ENCODE peak calls at places on chromosomes 12 and 14, in nine cellular contexts. P is mammary epithelial cell, M is body of pancreas, Y is tibial artery, X is H1, O is pancreas, Q is heart right ventricle, G is right lobe of liver, F is breast epithelium. N is an unnamed sample. For H3K9me3, the result is how much of the 10 kb centered on the place peaks cover.

GRCh38 chr12:96503971-96504370 is 14.6 kb downstream of the CFAP54 start:
- DNase-seq in Y (no peak), X (no peak), P (no peak), F (no peak), Q (no peak), M (no peak), O (no peak), G (no peak), N (peak)

GRCh38 chr12:87678453-87678852 is 350.7 kb downstream of the C12orf50 start:
- DNase-seq in P (peak), M (no peak), G (no peak), Y (no peak), Q (no peak), O (no peak), F (no peak), X (no peak), N (peak)

GRCh38 chr12:69906411-69907216 is 81.6 kb downstream of the MYRFL start:
- DNase-seq in P (no peak), M (no peak), O (no peak), Q (no peak), X (no peak), F (peak), Y (no peak), G (no peak), N (no peak)

GRCh38 chr14:68682166-68683103 is 110.4 kb downstream of the ZFP36L1 start:
- DNase-seq in Y (peak), G (no peak), O (no peak), X (no peak), M (no peak), Q (peak), F (no peak), P (peak), N (no peak)

GRCh38 chr12:75665216-75665615 is 153.8 kb upstream of the KRR1 start:
- DNase-seq in G (no peak), F (no peak), P (no peak), Y (no peak), X (no peak), M (no peak), O (no peak), Q (no peak), N (no peak)

GRCh38 chr12:74728006-74728405 is 190.4 kb downstream of the ATXN7L3B start:
- DNase-seq in Q (no peak), X (no peak), P (no peak), G (no peak), F (no peak), M (no peak), Y (no peak), O (no peak), N (no peak)

GRCh38 chr12:30877110-30877875 is 49.3 kb upstream of the TSPAN11 start:
- DNase-seq in P (no peak), G (no peak), Q (no peak), Y (no peak), F (no peak), X (no peak), M (no peak), O (no peak), N (no peak)

GRCh38 chr12:110047297-110047940 is 903 bp downstream of the C12orf76 start:
- DNase-seq in P (no peak), M (no peak), G (no peak), Y (no peak), O (no peak), X (no peak), F (no peak), Q (no peak), N (no peak)

DNA sequence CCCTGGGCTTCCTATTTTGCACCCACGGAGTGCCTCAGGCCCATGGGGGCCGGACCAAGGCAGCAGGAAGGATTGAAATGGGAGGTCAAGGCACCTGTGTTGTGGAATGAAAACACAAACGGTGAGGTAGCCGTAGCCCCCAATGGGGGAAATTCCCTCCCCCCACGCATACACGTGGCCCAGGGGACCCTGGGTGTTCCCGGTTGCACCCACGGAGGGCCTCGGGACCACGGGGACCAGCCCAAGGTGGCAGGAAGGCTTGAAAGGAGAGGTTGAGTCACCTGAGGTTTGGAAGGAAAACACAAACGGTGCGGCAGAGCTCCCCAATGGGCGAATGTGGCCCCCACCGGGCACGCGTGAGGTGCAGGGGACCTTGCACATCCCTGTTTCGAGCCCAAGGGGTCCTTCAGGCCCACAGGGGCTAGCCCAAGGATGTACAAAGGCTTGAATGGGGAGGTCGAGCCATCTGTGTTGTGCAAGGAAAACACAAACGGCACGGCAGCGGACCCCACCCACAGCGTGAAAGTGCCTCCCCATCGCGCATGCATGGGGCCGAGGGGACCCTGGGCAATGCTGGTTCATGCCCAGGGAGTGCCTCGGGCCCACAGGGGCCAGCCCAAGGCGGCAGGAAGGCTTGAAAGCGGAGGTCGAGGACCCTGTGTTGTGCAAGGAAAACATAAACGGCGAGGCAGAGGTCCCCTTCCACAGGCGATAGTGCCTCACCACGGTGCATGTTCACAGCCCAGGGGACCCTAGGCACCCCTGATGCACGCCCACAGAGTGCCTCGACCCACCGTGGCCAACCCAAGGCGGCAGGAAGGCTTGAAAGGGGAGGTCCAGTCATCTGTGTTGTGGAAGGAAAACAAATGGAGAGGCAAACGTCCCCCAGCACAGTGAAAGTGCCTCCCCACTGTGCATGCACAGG is 376.7 kb downstream of the ALG10 start:
- DNase-seq in M (peak), Q (peak), Y (peak), P (no peak), O (no peak), F (peak), G (peak), X (peak), N (no peak)
- H3K9me3 ChIP-seq in M (half or more), Q (under half), Y (under half), P (under half), O (under half), F (half or more), G (under half), X (half or more), N (under half)

DNA sequence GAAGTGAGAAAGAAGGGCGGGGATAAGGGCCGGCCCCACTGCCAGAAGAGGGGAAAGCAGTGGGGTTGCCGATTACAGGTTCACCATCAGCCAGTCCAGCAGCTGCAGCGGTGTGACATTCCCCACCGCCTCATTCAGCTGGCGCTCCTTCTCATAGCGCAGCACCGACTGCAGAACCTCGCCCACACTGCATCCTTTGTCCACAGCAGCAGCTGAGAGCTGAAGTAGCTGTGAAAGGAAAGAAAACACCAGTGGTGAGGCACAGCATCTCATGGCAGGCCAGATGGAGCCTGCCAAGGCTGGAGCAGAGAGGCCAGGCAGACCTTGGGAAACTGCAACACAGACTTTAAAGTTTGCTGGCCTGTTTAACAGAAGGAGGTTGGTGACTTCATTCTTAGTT is 33.2 kb downstream of the AKAP3 start:
- DNase-seq in X (no peak), Y (no peak), Q (no peak), P (no peak), F (no peak), O (no peak), M (no peak), G (no peak), N (no peak)
- TF ChIP-seq CTCF in X (no peak), Y (no peak), Q (no peak), P (no peak), F (no peak), O (no peak), M (no peak), G (no peak), N (no peak)

GRCh38 chr12:120614873-120615272 is 25.6 kb upstream of the CABP1 start:
- DNase-seq in M (no peak), Q (no peak), P (no peak), G (no peak), X (no peak), F (no peak), O (no peak), Y (no peak), N (no peak)

GRCh38 chr12:120610560-120610959 is 29.4 kb upstream of the POP5 start:
- DNase-seq in G (no peak), M (no peak), Y (no peak), Q (no peak), X (no peak), P (no peak), F (no peak), O (no peak), N (no peak)
- H3K9me3 ChIP-seq in G (under half), M (under half), Y (under half), Q (under half), X (under half), P (under half), F (under half), O (under half), N (under half)

GRCh38 chr12:125346361-125346760 is 281.1 kb downstream of the AACS start:
- DNase-seq in Q (no peak), Y (no peak), O (no peak), G (no peak), P (no peak), X (peak), F (no peak), M (no peak), N (no peak)
- TF ChIP-seq CTCF in Q (no peak), Y (no peak), O (no peak), G (peak), P (no peak), X (no peak), F (no peak), M (no peak), N (no peak)

GRCh38 chr14:104359969-104360442 is 219.6 kb upstream of the C14orf180 start:
- DNase-seq in X (no peak), O (no peak), F (peak), Y (peak), M (no peak), P (no peak), Q (no peak), G (peak), N (no peak)
- H3K9me3 ChIP-seq in X (under half), O (under half), F (under half), Y (under half), M (under half), P (under half), Q (under half), G (under half), N (under half)

DNA sequence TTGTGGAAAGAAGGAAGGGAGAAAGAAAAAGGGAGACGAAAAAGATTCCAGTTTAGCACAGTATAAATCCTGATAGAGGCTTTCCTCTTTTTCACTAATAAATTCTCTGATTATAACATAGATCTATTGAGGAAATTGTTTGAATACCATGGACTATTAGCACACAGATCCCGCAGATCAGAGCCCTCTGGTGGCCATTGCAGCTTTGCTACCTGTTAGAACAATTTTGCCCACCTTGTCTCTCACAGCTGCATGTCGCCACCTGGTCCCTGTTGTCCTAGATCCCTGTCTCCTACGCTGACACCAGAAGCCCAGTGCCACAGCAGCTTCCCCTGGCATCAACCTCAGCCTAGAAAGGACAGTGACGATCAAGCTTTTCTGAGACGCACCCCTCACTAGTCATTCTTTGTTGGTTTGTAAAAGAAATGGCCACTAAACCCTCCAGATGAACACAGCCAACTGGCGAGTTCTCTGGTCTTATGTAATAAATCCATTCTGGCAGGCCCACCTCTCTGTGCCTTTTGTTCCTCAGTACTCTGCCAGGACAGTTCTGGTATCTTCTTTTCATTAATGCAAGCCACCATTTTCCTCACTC is 9.9 kb downstream of the GPHB5 start:
- DNase-seq in G (peak), O (no peak), Q (no peak), P (no peak), M (peak), Y (no peak), X (peak), F (no peak), N (peak)
- TF ChIP-seq CTCF in G (peak), O (no peak), Q (peak), P (peak), M (peak), Y (no peak), X (peak), F (no peak), N (peak)

GRCh38 chr12:129825316-129825715 is 78.5 kb downstream of the TMEM132D start:
- DNase-seq in P (no peak), M (no peak), X (no peak), F (no peak), Q (no peak), G (no peak), Y (no peak), O (no peak), N (no peak)

GRCh38 chr12:129827985-129828384 is 75.8 kb downstream of the TMEM132D start:
- DNase-seq in F (no peak), P (no peak), O (no peak), G (no peak), X (no peak), Y (no peak), Q (no peak), M (no peak), N (no peak)

GRCh38 chr12:129830796-129831195 is 73.0 kb downstream of the TMEM132D start:
- DNase-seq in F (no peak), O (no peak), Q (no peak), M (no peak), X (no peak), Y (no peak), P (no peak), G (no peak), N (no peak)

GRCh38 chr12:129826273-129826672 is 77.6 kb downstream of the TMEM132D start:
- DNase-seq in M (no peak), Y (no peak), G (no peak), O (no peak), P (no peak), X (no peak), F (no peak), Q (no peak), N (no peak)

GRCh38 chr12:129827102-129827873 is 76.5 kb downstream of the TMEM132D start:
- DNase-seq in G (no peak), P (no peak), X (no peak), F (no peak), O (no peak), M (no peak), Q (no peak), Y (no peak), N (no peak)
- H3K9me3 ChIP-seq in G (under half), P (under half), X (under half), F (under half), O (under half), M (under half), Q (under half), Y (under half), N (under half)

DNA sequence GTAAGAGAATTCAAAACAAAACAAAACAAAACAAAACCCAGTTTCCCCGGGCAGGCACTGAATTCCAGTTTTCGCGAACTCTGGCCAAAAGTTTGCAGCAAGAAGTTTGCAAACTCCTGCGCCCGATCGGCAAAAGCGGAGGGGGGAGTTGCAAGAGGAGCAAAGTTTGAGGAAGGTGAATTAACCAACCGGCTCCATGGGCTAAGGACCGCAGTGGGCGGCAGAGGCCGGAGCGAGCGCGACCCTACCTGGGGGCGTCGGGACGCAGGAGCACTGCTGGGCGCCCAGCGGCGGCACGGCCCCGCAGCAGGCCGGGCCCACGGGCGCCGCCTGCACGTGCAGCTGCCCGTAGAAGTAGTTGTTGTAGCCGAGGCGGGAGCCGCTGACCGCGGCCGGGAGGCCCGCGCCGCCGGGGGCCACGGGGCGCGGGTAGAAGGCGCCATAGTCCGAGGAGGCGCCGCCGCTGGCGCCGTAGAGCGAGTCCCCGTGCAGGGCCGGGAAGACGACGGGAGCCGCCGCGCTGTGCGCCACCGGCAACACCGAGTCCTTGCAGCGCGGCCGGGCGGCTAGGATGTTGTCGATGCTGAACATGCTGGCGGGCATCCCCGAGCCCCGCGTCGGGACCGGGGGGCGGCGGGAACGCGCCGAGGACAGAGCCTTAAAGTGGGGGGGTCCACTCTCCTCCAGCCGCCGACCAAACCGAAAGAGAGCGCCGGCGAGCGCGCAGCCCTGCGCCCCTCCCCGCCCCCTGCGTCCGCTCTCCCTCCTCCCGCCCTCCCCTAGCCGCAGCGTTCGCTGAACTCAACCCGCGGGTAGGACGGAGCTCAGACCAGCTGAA is at the start of gene GSC:
- DNase-seq in O (peak), Y (peak), Q (peak), G (peak), P (peak), F (no peak), X (peak), M (peak), N (peak)
- TF ChIP-seq CTCF in O (no peak), Y (no peak), Q (no peak), G (no peak), P (no peak), F (no peak), X (no peak), M (no peak), N (no peak)